ENCODE peak calls at places on chromosomes 4 and X, in seven cellular contexts. One of them, this sample, is unnamed.

GRCh38 chrX:35670894-35671293 is 127.2 kb upstream of the MAGEB16 start:
- DNase-seq in A549: no peak
- DNase-seq in GM12878: no peak
- DNase-seq in right lobe of liver: no peak
- DNase-seq in suprapubic skin: no peak
- DNase-seq in endothelial cell of umbilical vein: no peak
- DNase-seq in IMR-90: no peak
- DNase-seq in this sample: no peak

GRCh38 chr4:185896832-185897475 is 85.0 kb upstream of the SORBS2 start:
- DNase-seq in A549: no peak
- DNase-seq in GM12878: peak; percentile 24
- DNase-seq in right lobe of liver: no peak
- DNase-seq in suprapubic skin: no peak
- DNase-seq in endothelial cell of umbilical vein: no peak
- DNase-seq in IMR-90: no peak
- DNase-seq in this sample: no peak

GRCh38 chr4:109067509-109068205 is 234.8 kb downstream of the COL25A1 start:
- DNase-seq in A549: no peak
- DNase-seq in GM12878: no peak
- DNase-seq in right lobe of liver: no peak
- DNase-seq in suprapubic skin: no peak
- DNase-seq in endothelial cell of umbilical vein: no peak
- DNase-seq in IMR-90: peak; percentile 68
- DNase-seq in this sample: peak; percentile 32

GRCh38 chr4:76096076-76096475 is 21.6 kb downstream of the ART3 start:
- DNase-seq in A549: no peak
- DNase-seq in GM12878: no peak
- DNase-seq in right lobe of liver: no peak
- DNase-seq in suprapubic skin: no peak
- DNase-seq in endothelial cell of umbilical vein: no peak
- DNase-seq in IMR-90: no peak
- DNase-seq in this sample: no peak

GRCh38 chrX:16112428-16112827 is 10.9 kb upstream of the GRPR start:
- DNase-seq in A549: peak; percentile 2
- DNase-seq in GM12878: no peak
- DNase-seq in right lobe of liver: no peak
- DNase-seq in suprapubic skin: no peak
- DNase-seq in endothelial cell of umbilical vein: no peak
- DNase-seq in IMR-90: no peak
- DNase-seq in this sample: no peak

GRCh38 chr4:14428125-14428524 is 574.2 kb upstream of the CPEB2 start:
- DNase-seq in A549: no peak
- DNase-seq in GM12878: no peak
- DNase-seq in right lobe of liver: no peak
- DNase-seq in suprapubic skin: no peak
- DNase-seq in endothelial cell of umbilical vein: no peak
- DNase-seq in IMR-90: no peak
- DNase-seq in this sample: no peak

GRCh38 chr4:84790769-84791565 is 175.5 kb downstream of the WDFY3 start:
- DNase-seq in A549: no peak
- DNase-seq in GM12878: no peak
- DNase-seq in right lobe of liver: no peak
- DNase-seq in suprapubic skin: no peak
- DNase-seq in endothelial cell of umbilical vein: no peak
- DNase-seq in IMR-90: no peak
- DNase-seq in this sample: no peak

GRCh38 chr4:78569291-78569821 is 17.8 kb downstream of the ANXA3 start:
- DNase-seq in A549: peak; percentile 83
- DNase-seq in GM12878: no peak
- DNase-seq in right lobe of liver: no peak
- DNase-seq in suprapubic skin: no peak
- DNase-seq in endothelial cell of umbilical vein: peak; percentile 80
- DNase-seq in IMR-90: peak; percentile 82
- DNase-seq in this sample: peak; percentile 63

GRCh38 chrX:45850197-45850774 is 649.6 kb upstream of the DIPK2B start:
- DNase-seq in A549: peak; percentile 48
- DNase-seq in GM12878: no peak
- DNase-seq in right lobe of liver: no peak
- DNase-seq in suprapubic skin: no peak
- DNase-seq in endothelial cell of umbilical vein: peak; percentile 28
- DNase-seq in IMR-90: no peak
- DNase-seq in this sample: no peak

GRCh38 chr4:101952985-101953384 is 162.5 kb downstream of the BANK1 start:
- DNase-seq in A549: no peak
- DNase-seq in GM12878: no peak
- DNase-seq in right lobe of liver: no peak
- DNase-seq in suprapubic skin: no peak
- DNase-seq in endothelial cell of umbilical vein: no peak
- DNase-seq in IMR-90: no peak
- DNase-seq in this sample: no peak

GRCh38 chr4:61841710-61842109 is 641.6 kb downstream of the ADGRL3 start:
- DNase-seq in A549: no peak
- DNase-seq in GM12878: no peak
- DNase-seq in right lobe of liver: no peak
- DNase-seq in suprapubic skin: no peak
- DNase-seq in endothelial cell of umbilical vein: no peak
- DNase-seq in IMR-90: no peak
- DNase-seq in this sample: no peak

GRCh38 chr4:186021461-186022167 is 47.3 kb upstream of the TLR3 start:
- DNase-seq in A549: peak; percentile 21
- DNase-seq in GM12878: no peak
- DNase-seq in right lobe of liver: no peak
- DNase-seq in suprapubic skin: no peak
- DNase-seq in endothelial cell of umbilical vein: peak; percentile 69
- DNase-seq in IMR-90: peak; percentile 20
- DNase-seq in this sample: peak; percentile 35

GRCh38 chr4:8260656-8261111 is 8.9 kb upstream of the HTRA3 start:
- DNase-seq in A549: peak; percentile 52
- DNase-seq in GM12878: no peak
- DNase-seq in right lobe of liver: no peak
- DNase-seq in suprapubic skin: no peak
- DNase-seq in endothelial cell of umbilical vein: peak; percentile 23
- DNase-seq in IMR-90: peak; percentile 96
- DNase-seq in this sample: no peak

GRCh38 chr4:83216856-83217683 is 67.5 kb downstream of the COQ2 start:
- DNase-seq in A549: no peak
- DNase-seq in GM12878: no peak
- DNase-seq in right lobe of liver: no peak
- DNase-seq in suprapubic skin: no peak
- DNase-seq in endothelial cell of umbilical vein: no peak
- DNase-seq in IMR-90: no peak
- DNase-seq in this sample: no peak

GRCh38 chr4:163595590-163595989 is 101.1 kb downstream of the TMA16 start:
- DNase-seq in A549: no peak
- DNase-seq in GM12878: no peak
- DNase-seq in right lobe of liver: no peak
- DNase-seq in suprapubic skin: no peak
- DNase-seq in endothelial cell of umbilical vein: no peak
- DNase-seq in IMR-90: no peak
- DNase-seq in this sample: no peak

GRCh38 chr4:128776794-128777216 is 32.7 kb upstream of the JADE1 start:
- DNase-seq in A549: peak; percentile 86
- DNase-seq in GM12878: no peak
- DNase-seq in right lobe of liver: no peak
- DNase-seq in suprapubic skin: no peak
- DNase-seq in endothelial cell of umbilical vein: peak; percentile 70
- DNase-seq in IMR-90: peak; percentile 95
- DNase-seq in this sample: peak; percentile 35

GRCh38 chr4:30825008-30825765 is 105.0 kb downstream of the PCDH7 start:
- DNase-seq in A549: no peak
- DNase-seq in GM12878: no peak
- DNase-seq in right lobe of liver: no peak
- DNase-seq in suprapubic skin: no peak
- DNase-seq in endothelial cell of umbilical vein: peak; percentile 8
- DNase-seq in IMR-90: peak; percentile 30
- DNase-seq in this sample: no peak

GRCh38 chr4:171025776-171026175 is 787.4 kb upstream of the GALNTL6 start:
- DNase-seq in A549: no peak
- DNase-seq in GM12878: no peak
- DNase-seq in right lobe of liver: no peak
- DNase-seq in suprapubic skin: no peak
- DNase-seq in endothelial cell of umbilical vein: no peak
- DNase-seq in IMR-90: no peak
- DNase-seq in this sample: no peak

GRCh38 chr4:124275-125081 is at the start of gene ZNF718:
- DNase-seq in A549: peak; percentile 96
- DNase-seq in GM12878: peak; percentile 95
- DNase-seq in right lobe of liver: peak; percentile 92
- DNase-seq in suprapubic skin: peak; percentile 96
- DNase-seq in endothelial cell of umbilical vein: peak; percentile 98
- DNase-seq in IMR-90: peak; percentile 97
- DNase-seq in this sample: peak; percentile 96

GRCh38 chr4:91485415-91485814 is 818.4 kb upstream of the GRID2 start:
- DNase-seq in A549: no peak
- DNase-seq in GM12878: no peak
- DNase-seq in right lobe of liver: no peak
- DNase-seq in suprapubic skin: no peak
- DNase-seq in endothelial cell of umbilical vein: no peak
- DNase-seq in IMR-90: no peak
- DNase-seq in this sample: no peak

GRCh38 chr4:113636438-113636818 is 125.1 kb downstream of the CAMK2D start:
- DNase-seq in A549: no peak
- DNase-seq in GM12878: no peak
- DNase-seq in right lobe of liver: no peak
- DNase-seq in suprapubic skin: no peak
- DNase-seq in endothelial cell of umbilical vein: no peak
- DNase-seq in IMR-90: no peak
- DNase-seq in this sample: no peak

GRCh38 chrX:10090319-10090718 is 66.5 kb upstream of the CLCN4 start:
- DNase-seq in A549: no peak
- DNase-seq in GM12878: no peak
- DNase-seq in right lobe of liver: no peak
- DNase-seq in suprapubic skin: no peak
- DNase-seq in endothelial cell of umbilical vein: no peak
- DNase-seq in IMR-90: peak; percentile 28
- DNase-seq in this sample: no peak

GRCh38 chr4:17721496-17722360 is 59.7 kb downstream of the FAM184B start:
- DNase-seq in A549: no peak
- DNase-seq in GM12878: no peak
- DNase-seq in right lobe of liver: no peak
- DNase-seq in suprapubic skin: peak; percentile 64
- DNase-seq in endothelial cell of umbilical vein: no peak
- DNase-seq in IMR-90: peak; percentile 23
- DNase-seq in this sample: peak; percentile 1

GRCh38 chr4:7906171-7906581 is 33.5 kb downstream of the AFAP1 start:
- DNase-seq in A549: no peak
- DNase-seq in GM12878: no peak
- DNase-seq in right lobe of liver: no peak
- DNase-seq in suprapubic skin: no peak
- DNase-seq in endothelial cell of umbilical vein: peak; percentile 66
- DNase-seq in IMR-90: peak; percentile 45
- DNase-seq in this sample: no peak

GRCh38 chr4:151117371-151117962 is 18.0 kb downstream of the RPS3A start:
- DNase-seq in A549: peak; percentile 56
- DNase-seq in GM12878: no peak
- DNase-seq in right lobe of liver: peak; percentile 33
- DNase-seq in suprapubic skin: no peak
- DNase-seq in endothelial cell of umbilical vein: peak; percentile 86
- DNase-seq in IMR-90: peak; percentile 69
- DNase-seq in this sample: peak; percentile 77

GRCh38 chrX:18984381-18985185 is 669 bp upstream of the PHKA2 start:
- DNase-seq in A549: peak; percentile 86
- DNase-seq in GM12878: peak; percentile 23
- DNase-seq in right lobe of liver: peak; percentile 88
- DNase-seq in suprapubic skin: peak; percentile 84
- DNase-seq in endothelial cell of umbilical vein: peak; percentile 70
- DNase-seq in IMR-90: peak; percentile 52
- DNase-seq in this sample: peak; percentile 88
- TF ChIP-seq POLR2A in A549: peak; percentile 35
- TF ChIP-seq POLR2A in GM12878: peak; percentile 56
- TF ChIP-seq POLR2A in right lobe of liver: peak; percentile 28
- TF ChIP-seq POLR2A in suprapubic skin: no peak
- TF ChIP-seq POLR2A in endothelial cell of umbilical vein: peak; percentile 45
- TF ChIP-seq POLR2A in IMR-90: peak; percentile 44
- TF ChIP-seq POLR2A in this sample: peak; percentile 67

GRCh38 chrX:44062842-44063241 is 89.7 kb upstream of the NDP start:
- DNase-seq in A549: no peak
- DNase-seq in GM12878: no peak
- DNase-seq in right lobe of liver: no peak
- DNase-seq in suprapubic skin: no peak
- DNase-seq in endothelial cell of umbilical vein: no peak
- DNase-seq in IMR-90: no peak
- DNase-seq in this sample: no peak

GRCh38 chrX:44061940-44062339 is 88.8 kb upstream of the NDP start:
- DNase-seq in A549: no peak
- DNase-seq in GM12878: no peak
- DNase-seq in right lobe of liver: no peak
- DNase-seq in suprapubic skin: no peak
- DNase-seq in endothelial cell of umbilical vein: no peak
- DNase-seq in IMR-90: no peak
- DNase-seq in this sample: no peak

GRCh38 chrX:44068043-44068442 is 94.9 kb upstream of the NDP start:
- DNase-seq in A549: no peak
- DNase-seq in GM12878: no peak
- DNase-seq in right lobe of liver: no peak
- DNase-seq in suprapubic skin: no peak
- DNase-seq in endothelial cell of umbilical vein: no peak
- DNase-seq in IMR-90: no peak
- DNase-seq in this sample: no peak

GRCh38 chrX:44060221-44060620 is 87.0 kb upstream of the NDP start:
- DNase-seq in A549: no peak
- DNase-seq in GM12878: no peak
- DNase-seq in right lobe of liver: no peak
- DNase-seq in suprapubic skin: no peak
- DNase-seq in endothelial cell of umbilical vein: no peak
- DNase-seq in IMR-90: no peak
- DNase-seq in this sample: no peak

DNA sequence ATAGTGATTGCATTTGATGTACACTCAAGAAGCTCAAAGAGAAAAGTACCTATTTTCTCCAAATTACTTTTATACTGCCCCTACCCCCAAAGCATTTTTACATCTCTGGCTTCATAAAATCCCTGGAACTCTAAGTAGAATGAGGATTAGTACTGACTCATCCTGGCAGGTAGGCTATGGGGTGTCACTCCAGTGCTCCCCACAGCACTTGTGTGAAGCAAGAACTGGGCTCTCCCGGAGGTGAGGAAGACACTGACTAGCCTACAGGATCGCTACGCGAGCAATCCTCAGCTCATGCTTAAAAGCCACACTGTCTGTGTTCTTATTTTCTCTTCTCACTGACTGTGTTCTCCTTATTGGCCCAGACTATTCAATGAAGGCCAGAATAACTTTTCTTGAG is 90.4 kb upstream of the NDP start:
- DNase-seq in A549: no peak
- DNase-seq in GM12878: no peak
- DNase-seq in right lobe of liver: no peak
- DNase-seq in suprapubic skin: no peak
- DNase-seq in endothelial cell of umbilical vein: no peak
- DNase-seq in IMR-90: no peak
- DNase-seq in this sample: no peak
- H3K4me1 ChIP-seq in A549: peaks cover 12% of the 10 kb centered on the region
- H3K4me1 ChIP-seq in GM12878: no peaks in the 10 kb centered on the region
- H3K4me1 ChIP-seq in right lobe of liver: no peaks in the 10 kb centered on the region
- H3K4me1 ChIP-seq in suprapubic skin: no peaks in the 10 kb centered on the region
- H3K4me1 ChIP-seq in endothelial cell of umbilical vein: no peaks in the 10 kb centered on the region
- H3K4me1 ChIP-seq in IMR-90: no peaks in the 10 kb centered on the region
- H3K4me1 ChIP-seq in this sample: no peaks in the 10 kb centered on the region

GRCh38 chrX:133413218-133413925 is 1.9 kb downstream of the GPC4 start:
- DNase-seq in A549: no peak
- DNase-seq in GM12878: no peak
- DNase-seq in right lobe of liver: no peak
- DNase-seq in suprapubic skin: no peak
- DNase-seq in endothelial cell of umbilical vein: no peak
- DNase-seq in IMR-90: no peak
- DNase-seq in this sample: peak; percentile 16
- H3K4me3 ChIP-seq in A549: no peak overlapping the region
- H3K4me3 ChIP-seq in GM12878: no peak overlapping the region
- H3K4me3 ChIP-seq in right lobe of liver: no peak overlapping the region
- H3K4me3 ChIP-seq in suprapubic skin: peak overlapping the region; percentile 64
- H3K4me3 ChIP-seq in endothelial cell of umbilical vein: no peak overlapping the region
- H3K4me3 ChIP-seq in IMR-90: peak overlapping the region; percentile 96
- H3K4me3 ChIP-seq in this sample: peak overlapping the region; percentile 34

GRCh38 chrX:12819231-12819630 is 28.0 kb downstream of the PRPS2 start:
- DNase-seq in A549: no peak
- DNase-seq in GM12878: no peak
- DNase-seq in right lobe of liver: no peak
- DNase-seq in suprapubic skin: no peak
- DNase-seq in endothelial cell of umbilical vein: no peak
- DNase-seq in IMR-90: no peak
- DNase-seq in this sample: no peak
- TF ChIP-seq POLR2A in A549: no peak
- TF ChIP-seq POLR2A in GM12878: no peak
- TF ChIP-seq POLR2A in right lobe of liver: no peak
- TF ChIP-seq POLR2A in suprapubic skin: no peak
- TF ChIP-seq POLR2A in endothelial cell of umbilical vein: no peak
- TF ChIP-seq POLR2A in IMR-90: no peak
- TF ChIP-seq POLR2A in this sample: no peak

This sample was measured in body of pancreas.